ENCODE peak calls at places on chromosome 16, in five cellular contexts. R is mesendoderm, X is neuronal stem cell, P is IMR-90, A is H1. L is an unnamed sample.
A peak's percentile ranks its signal among the peaks of the same experiment; 100 is the strongest.

GRCh38 chr16:50478773-50479149 is 69.4 kb upstream of the NKD1 start:
- DNase-seq in R (no peak), X (no peak), P (no peak), A (no peak), L (no peak)

GRCh38 chr16:84266451-84266850 is 26.6 kb upstream of the KCNG4 start:
- DNase-seq in R (peak; percentile 94), X (peak; percentile 70), P (peak; percentile 47), A (peak; percentile 68), L (peak; percentile 74)

GRCh38 chr16:57377080-57377841 is 5.0 kb downstream of the CX3CL1 start:
- DNase-seq in R (peak; percentile 69), X (no peak), P (peak; percentile 85), A (no peak), L (peak; percentile 94)

GRCh38 chr16:57262841-57263584 is 18.0 kb downstream of the ARL2BP start:
- DNase-seq in R (no peak), X (no peak), P (no peak), A (no peak), L (no peak)

GRCh38 chr16:3248596-3248995 is 7.8 kb downstream of the MEFV start:
- DNase-seq in R (no peak), X (no peak), P (no peak), A (no peak), L (no peak)

GRCh38 chr16:74770826-74771526 is 3.6 kb downstream of the FA2H start:
- DNase-seq in R (no peak), X (no peak), P (no peak), A (no peak), L (no peak)

GRCh38 chr16:66130296-66130910 is 236.1 kb upstream of the CDH5 start:
- DNase-seq in R (peak; percentile 30), X (no peak), P (peak; percentile 92), A (no peak), L (peak; percentile 88)

GRCh38 chr16:70349783-70350182 is 3.1 kb downstream of the DDX19A start:
- DNase-seq in R (no peak), X (no peak), P (no peak), A (no peak), L (no peak)

GRCh38 chr16:51355195-51355594 is 204.1 kb upstream of the SALL1 start:
- DNase-seq in R (peak; percentile 58), X (no peak), P (no peak), A (no peak), L (no peak)

GRCh38 chr16:57374067-57374534 is 1.8 kb downstream of the CX3CL1 start:
- DNase-seq in R (no peak), X (no peak), P (peak; percentile 62), A (no peak), L (no peak)

GRCh38 chr16:84481051-84481735 is 23.3 kb downstream of the MEAK7 start:
- DNase-seq in R (no peak), X (no peak), P (no peak), A (peak; percentile 33), L (no peak)

DNA sequence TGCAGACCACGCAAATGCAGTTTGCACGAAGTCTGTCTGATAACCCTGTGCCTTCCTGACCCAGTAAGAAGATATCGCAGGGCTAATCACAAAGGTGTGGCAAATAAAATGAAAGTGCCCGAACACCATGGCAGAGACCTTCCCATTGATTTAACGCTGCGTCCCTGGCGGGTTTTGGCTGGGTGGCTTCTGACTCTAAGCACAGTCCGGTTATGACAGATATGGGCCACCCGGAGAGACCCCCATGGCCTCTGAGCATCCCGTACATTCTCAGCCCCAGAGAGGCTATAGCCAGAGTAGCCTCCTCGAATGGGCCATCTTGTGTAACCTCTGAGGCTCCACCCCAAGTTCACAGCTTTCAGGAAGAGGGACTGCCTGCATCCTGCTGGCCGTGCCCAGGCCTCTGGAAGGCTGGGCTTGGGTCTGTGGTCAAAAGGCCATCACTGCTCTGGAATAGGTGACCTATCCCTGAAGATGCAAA is 5.5 kb downstream of the FOXC2 start:
- DNase-seq in R (peak; percentile 48), X (no peak), P (no peak), A (no peak), L (no peak)
- H3K4me3 ChIP-seq in R (no peak overlapping the region), X (no peak overlapping the region), P (no peak overlapping the region), A (no peak overlapping the region), L (no peak overlapping the region)

DNA sequence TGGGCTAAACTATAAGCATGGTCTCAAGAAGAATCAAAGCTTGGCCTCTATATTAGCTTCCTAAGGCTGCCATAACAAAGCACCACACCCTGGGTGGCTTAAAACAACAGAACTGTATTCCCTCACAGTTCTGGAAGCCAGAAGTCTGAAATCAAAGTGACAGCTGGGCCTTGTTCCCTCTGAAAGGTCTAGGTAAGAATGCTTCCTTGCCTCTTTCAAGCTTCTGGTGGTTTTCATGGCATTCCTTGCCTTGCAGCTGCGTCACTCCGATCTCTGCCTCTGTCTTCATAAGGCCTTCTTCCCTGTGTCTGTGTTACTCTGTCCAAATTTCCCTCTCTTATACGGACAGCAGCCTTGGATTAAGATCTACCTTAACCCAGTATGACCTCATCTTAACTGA is 89.9 kb upstream of the CES5A start:
- DNase-seq in R (no peak), X (no peak), P (no peak), A (no peak), L (no peak)
- H3K23ac ChIP-seq in R (no peak overlapping the region), X (no peak overlapping the region), P (no peak overlapping the region), A (no peak overlapping the region), L (no peak overlapping the region)

GRCh38 chr16:71356051-71356740 is 2.3 kb upstream of the CALB2 start:
- DNase-seq in R (no peak), X (no peak), P (no peak), A (no peak), L (no peak)

GRCh38 chr16:71359431-71359830 is 908 bp downstream of the CALB2 start:
- DNase-seq in R (no peak), X (no peak), P (no peak), A (no peak), L (peak; percentile 15)

GRCh38 chr16:71360378-71360777 is 1.9 kb downstream of the CALB2 start:
- DNase-seq in R (peak; percentile 53), X (no peak), P (peak; percentile 94), A (no peak), L (peak; percentile 93)

GRCh38 chr16:71357681-71358080 is 842 bp upstream of the CALB2 start:
- DNase-seq in R (no peak), X (no peak), P (no peak), A (peak; percentile 56), L (no peak)

GRCh38 chr16:71358464-71359031 is at the start of gene CALB2:
- DNase-seq in R (peak; percentile 68), X (peak; percentile 76), P (peak; percentile 20), A (peak; percentile 91), L (peak; percentile 51)
- H2BK15ac ChIP-seq in R (no peak within 1 kb of the TSS), X (no peak within 1 kb of the TSS), P (no peak within 1 kb of the TSS), A (no peak within 1 kb of the TSS), L (no peak within 1 kb of the TSS)

DNA sequence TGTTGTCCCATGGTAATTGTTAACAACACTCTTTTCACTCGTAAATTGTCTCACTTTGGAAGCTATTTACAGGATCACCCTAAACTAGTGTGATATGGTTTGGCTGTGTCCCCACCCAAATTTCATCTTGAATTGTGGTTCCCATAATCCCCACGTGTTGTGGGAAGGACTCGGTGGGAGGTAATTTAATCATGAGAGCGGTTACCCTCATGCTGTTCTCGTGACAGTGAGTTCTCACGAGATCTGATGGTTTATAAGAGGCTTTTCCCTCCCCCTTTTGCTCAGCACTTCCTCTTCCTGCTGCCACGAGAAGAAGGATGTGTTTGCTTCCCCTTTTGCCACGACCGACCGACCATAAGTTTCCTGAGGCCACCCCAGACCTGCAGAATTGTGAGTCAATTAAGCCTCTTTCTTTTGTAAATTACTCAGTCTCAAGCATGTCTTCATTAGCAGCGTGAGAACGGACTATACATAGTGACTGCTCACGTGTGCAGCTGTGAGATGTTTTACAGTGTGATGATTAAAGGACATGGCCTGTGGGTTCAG is 34.4 kb downstream of the DNAH3 start:
- DNase-seq in R (peak; percentile 32), X (no peak), P (no peak), A (no peak), L (no peak)
- H3K4me3 ChIP-seq in R (no peak overlapping the region), X (peak overlapping the region; percentile 35), P (peak overlapping the region; percentile 32), A (no peak overlapping the region), L (peak overlapping the region; percentile 8)

GRCh38 chr16:86565644-86566511 is 751 bp upstream of the FOXC2 start:
- DNase-seq in R (peak; percentile 34), X (no peak), P (no peak), A (no peak), L (no peak)

GRCh38 chr16:86566966-86567700 is 504 bp downstream of the FOXC2 start:
- DNase-seq in R (peak; percentile 64), X (no peak), P (peak; percentile 62), A (peak; percentile 77), L (peak; percentile 75)

GRCh38 chr16:86565181-86565631 is 1.4 kb upstream of the FOXC2 start:
- DNase-seq in R (peak; percentile 20), X (no peak), P (no peak), A (no peak), L (no peak)

GRCh38 chr16:86567701-86568571 is 1.3 kb downstream of the FOXC2 start:
- DNase-seq in R (peak; percentile 33), X (no peak), P (peak; percentile 39), A (peak; percentile 75), L (peak; percentile 49)

DNA sequence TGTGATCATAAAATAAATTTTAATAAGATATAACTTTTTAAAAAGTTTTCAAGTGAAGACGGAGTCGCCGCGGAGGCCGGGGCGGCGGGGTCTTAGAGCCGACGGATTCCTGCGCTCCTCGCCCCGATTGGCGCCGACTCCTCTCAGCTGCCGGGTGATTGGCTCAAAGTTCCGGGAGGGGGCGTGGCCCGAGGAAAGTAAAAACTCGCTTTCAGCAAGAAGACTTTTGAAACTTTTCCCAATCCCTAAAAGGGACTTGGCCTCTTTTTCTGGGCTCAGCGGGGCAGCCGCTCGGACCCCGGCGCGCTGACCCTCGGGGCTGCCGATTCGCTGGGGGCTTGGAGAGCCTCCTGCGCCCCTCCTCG is at the start of gene FOXC2:
- DNase-seq in R (peak; percentile 95), X (peak; percentile 83), P (peak; percentile 94), A (peak; percentile 96), L (peak; percentile 93)
- H3K23ac ChIP-seq in R (no peak within 1 kb of the TSS), X (peak within 1 kb of the TSS; percentile 77), P (peak within 1 kb of the TSS; percentile 90), A (no peak within 1 kb of the TSS), L (peak within 1 kb of the TSS; percentile 79)